ENCODE peak calls at places on chromosomes 16 and 17, in eight cellular contexts. M is fibroblast of lung; V is stimulated activated CD4-positive, alpha-beta T cell treated with anti-CD3 and anti-CD28 coated beads, Interleukin-2, amount 100 ng/mL, for 48 hours; Y is activated CD4-positive, alpha-beta T cell treated with anti-CD3 and anti-CD28 coated beads, Interleukin-2, amount 50 U/mL, for 4 hours; B is MCF 10A; U is HFFc6; R is GM04503; I is iPS-NIHi11. T is an unnamed sample.

GRCh38 chr16:19804538-19805323 is 79.9 kb downstream of the GPRC5B start:
- DNase-seq in M (no peak), V (no peak), R (no peak), U (no peak), Y (peak; percentile 25), B (no peak), I (peak; percentile 71), T (no peak)

GRCh38 chr16:12119562-12119961 is 143.0 kb downstream of the SNX29 start:
- DNase-seq in R (peak; percentile 11), V (no peak), I (no peak), B (peak; percentile 78), Y (no peak), U (no peak), M (peak; percentile 33), T (peak; percentile 22)

GRCh38 chr16:72291531-72291981 is 119.6 kb upstream of the PMFBP1 start:
- DNase-seq in B (peak; percentile 89), I (no peak), R (peak; percentile 98), M (peak; percentile 95), U (peak; percentile 97), Y (no peak), V (no peak), T (peak; percentile 92)

GRCh38 chr17:68182016-68182315 is 65.9 kb upstream of the AMZ2 start:
- DNase-seq in Y (no peak), R (no peak), M (no peak), B (no peak), I (no peak), U (no peak), V (no peak), T (no peak)

GRCh38 chr16:67939507-67940435 is 3.1 kb upstream of the PSMB10 start:
- DNase-seq in R (no peak), M (no peak), V (peak; percentile 31), Y (peak; percentile 44), B (no peak), I (no peak), U (no peak), T (no peak)

GRCh38 chr16:23934610-23935009 is 98.8 kb downstream of the PRKCB start:
- DNase-seq in M (no peak), R (no peak), U (no peak), V (no peak), Y (no peak), B (no peak), I (no peak), T (no peak)

GRCh38 chr16:1916654-1916990 is 1.6 kb downstream of the HS3ST6 start:
- DNase-seq in Y (no peak), M (no peak), V (no peak), R (no peak), I (peak; percentile 72), U (no peak), B (no peak), T (no peak)

GRCh38 chr16:79612207-79612606 is 11.7 kb upstream of the MAF start:
- DNase-seq in R (no peak), I (no peak), B (peak; percentile 54), Y (no peak), V (no peak), M (peak; percentile 57), U (no peak), T (no peak)

GRCh38 chr17:81550285-81550684 is 1.9 kb downstream of the FAAP100 start:
- DNase-seq in M (no peak), Y (no peak), V (no peak), B (no peak), U (no peak), R (no peak), I (no peak), T (no peak)

GRCh38 chr17:44900894-44901293 is 1.6 kb upstream of the EFTUD2 start:
- DNase-seq in Y (no peak), V (no peak), B (peak; percentile 92), I (no peak), R (no peak), U (peak; percentile 77), M (peak; percentile 90), T (peak; percentile 86)

GRCh38 chr16:84836234-84836647 is 16.5 kb downstream of the CRISPLD2 start:
- DNase-seq in Y (no peak), R (peak; percentile 100), M (peak; percentile 100), B (peak; percentile 97), I (peak; percentile 89), V (no peak), U (peak; percentile 100), T (peak; percentile 100)

GRCh38 chr16:14131774-14132695 is 60.9 kb downstream of the MRTFB start:
- DNase-seq in Y (no peak), U (no peak), I (no peak), M (no peak), R (no peak), V (no peak), B (no peak), T (no peak)

GRCh38 chr17:35244345-35245195 is 1.7 kb downstream of the SLFN5 start:
- DNase-seq in Y (peak; percentile 85), B (peak; percentile 89), M (peak; percentile 92), I (peak; percentile 21), R (peak; percentile 64), U (peak; percentile 90), V (peak; percentile 82), T (peak; percentile 92)

GRCh38 chr16:73068546-73069401 is 20.8 kb upstream of the ZFHX3 start:
- DNase-seq in U (peak; percentile 93), R (peak; percentile 87), I (no peak), B (peak; percentile 86), V (no peak), Y (no peak), M (peak; percentile 96), T (peak; percentile 89)

GRCh38 chr17:413706-414440 is 61.3 kb upstream of the RPH3AL start:
- DNase-seq in V (no peak), I (no peak), Y (no peak), B (no peak), M (no peak), R (no peak), U (no peak), T (no peak)

GRCh38 chr17:31535581-31535981 is 144.1 kb downstream of the RAB11FIP4 start:
- DNase-seq in B (no peak), V (no peak), Y (no peak), R (no peak), U (no peak), M (no peak), I (no peak), T (no peak)

GRCh38 chr17:71828182-71828596 is 292.6 kb upstream of the SOX9 start:
- DNase-seq in Y (no peak), M (no peak), V (no peak), B (no peak), I (peak; percentile 80), R (peak; percentile 44), U (no peak), T (no peak)

GRCh38 chr17:78899361-78900260 is 3.4 kb downstream of the CEP295NL start:
- DNase-seq in U (no peak), B (no peak), V (no peak), I (peak; percentile 68), Y (no peak), R (no peak), M (peak; percentile 45), T (peak; percentile 88)

GRCh38 chr16:82767808-82768207 is 141.0 kb downstream of the CDH13 start:
- DNase-seq in V (no peak), M (no peak), R (no peak), Y (no peak), U (no peak), B (no peak), I (no peak), T (no peak)

GRCh38 chr16:81604960-81605383 is 160.4 kb downstream of the CMIP start:
- DNase-seq in V (no peak), Y (no peak), R (no peak), U (peak; percentile 84), B (peak; percentile 55), I (no peak), M (peak; percentile 50), T (peak; percentile 53)

GRCh38 chr17:41956522-41956921 is 10.1 kb upstream of the CNP start:
- DNase-seq in V (no peak), R (no peak), U (no peak), I (no peak), M (no peak), Y (no peak), B (no peak), T (no peak)

GRCh38 chr17:73718912-73719311 is 74.7 kb upstream of the SDK2 start:
- DNase-seq in I (no peak), M (no peak), R (no peak), Y (no peak), V (no peak), B (no peak), U (no peak), T (no peak)

GRCh38 chr17:34133350-34133749 is 121.7 kb upstream of the CCL2 start:
- DNase-seq in U (no peak), B (no peak), I (no peak), V (no peak), M (no peak), R (no peak), Y (no peak), T (no peak)

GRCh38 chr17:2303278-2304188 is at the start of the genes SMG6 and SRR:
- DNase-seq in U (peak; percentile 82), R (peak; percentile 36), Y (peak; percentile 94), I (peak; percentile 99), V (peak; percentile 93), B (peak; percentile 92), M (peak; percentile 84), T (peak; percentile 87)

GRCh38 chr17:489758-490329 is 137.2 kb upstream of the RPH3AL start:
- DNase-seq in R (no peak), Y (peak; percentile 35), M (peak; percentile 38), B (no peak), I (no peak), U (peak; percentile 41), V (peak; percentile 46), T (peak; percentile 7)

GRCh38 chr17:7842950-7843535 is 9.0 kb downstream of the KDM6B start:
- DNase-seq in M (peak; percentile 86), Y (peak; percentile 65), V (no peak), I (no peak), U (peak; percentile 87), B (peak; percentile 83), R (no peak), T (peak; percentile 77)

GRCh38 chr16:11595908-11596504 is 9.3 kb upstream of the LITAF start:
- DNase-seq in Y (no peak), U (no peak), V (no peak), I (no peak), R (no peak), M (no peak), B (no peak), T (no peak)

GRCh38 chr17:80991645-80992076 is at the start of gene CHMP6:
- DNase-seq in V (peak; percentile 65), R (no peak), U (peak; percentile 40), M (peak; percentile 77), I (peak; percentile 96), Y (peak; percentile 58), B (peak; percentile 69), T (peak; percentile 77)

GRCh38 chr17:37713624-37714023 is 31.2 kb downstream of the HNF1B start:
- DNase-seq in I (no peak), U (no peak), Y (no peak), B (no peak), M (no peak), V (no peak), R (no peak), T (no peak)

T was measured in NCI-H226.